ENCODE peak calls at places on chromosomes 13 and 19, in seven cellular contexts. One of them, this sample, is unnamed.

GRCh38 chr13:99614465-99614885 is 113.2 kb downstream of the TM9SF2 start:
- DNase-seq in Caco-2: peak
- DNase-seq in BE2C: peak
- DNase-seq in lung: no peak
- DNase-seq in fibroblast of lung: no peak
- DNase-seq in IMR-90: no peak
- DNase-seq in choroid plexus epithelial cell: peak
- DNase-seq in this sample: no peak

GRCh38 chr19:5156231-5156986 is 184.2 kb downstream of the PTPRS start:
- DNase-seq in choroid plexus epithelial cell: no peak
- DNase-seq in fibroblast of lung: no peak
- DNase-seq in BE2C: peak
- DNase-seq in Caco-2: no peak
- DNase-seq in IMR-90: no peak
- DNase-seq in lung: no peak
- DNase-seq in this sample: no peak

GRCh38 chr19:14677464-14677863 is 2.8 kb upstream of the ADGRE3 start:
- DNase-seq in fibroblast of lung: no peak
- DNase-seq in IMR-90: no peak
- DNase-seq in BE2C: no peak
- DNase-seq in choroid plexus epithelial cell: no peak
- DNase-seq in Caco-2: no peak
- DNase-seq in lung: no peak
- DNase-seq in this sample: no peak

GRCh38 chr13:39016087-39016486 is 21.8 kb downstream of the PROSER1 start:
- DNase-seq in lung: no peak
- DNase-seq in choroid plexus epithelial cell: no peak
- DNase-seq in fibroblast of lung: no peak
- DNase-seq in Caco-2: no peak
- DNase-seq in BE2C: no peak
- DNase-seq in IMR-90: no peak
- DNase-seq in this sample: no peak

GRCh38 chr13:44853641-44854040 is 135.6 kb downstream of the NUFIP1 start:
- DNase-seq in choroid plexus epithelial cell: no peak
- DNase-seq in Caco-2: peak
- DNase-seq in BE2C: no peak
- DNase-seq in fibroblast of lung: no peak
- DNase-seq in lung: peak
- DNase-seq in IMR-90: no peak
- DNase-seq in this sample: no peak

GRCh38 chr13:66673401-66673800 is 556.7 kb downstream of the PCDH9 start:
- DNase-seq in BE2C: no peak
- DNase-seq in fibroblast of lung: peak
- DNase-seq in choroid plexus epithelial cell: peak
- DNase-seq in IMR-90: peak
- DNase-seq in lung: no peak
- DNase-seq in Caco-2: no peak
- DNase-seq in this sample: peak

GRCh38 chr19:35166100-35167063 is 11.8 kb downstream of the FXYD5 start:
- DNase-seq in fibroblast of lung: no peak
- DNase-seq in choroid plexus epithelial cell: no peak
- DNase-seq in lung: no peak
- DNase-seq in Caco-2: no peak
- DNase-seq in BE2C: no peak
- DNase-seq in IMR-90: no peak
- DNase-seq in this sample: no peak

GRCh38 chr13:102724923-102725322 is 30.1 kb upstream of the METTL21C start:
- DNase-seq in fibroblast of lung: peak
- DNase-seq in lung: no peak
- DNase-seq in BE2C: no peak
- DNase-seq in choroid plexus epithelial cell: peak
- DNase-seq in Caco-2: peak
- DNase-seq in IMR-90: peak
- DNase-seq in this sample: peak

GRCh38 chr19:14661372-14661924 is 13.2 kb downstream of the ADGRE3 start:
- DNase-seq in BE2C: no peak
- DNase-seq in choroid plexus epithelial cell: no peak
- DNase-seq in IMR-90: no peak
- DNase-seq in fibroblast of lung: no peak
- DNase-seq in Caco-2: no peak
- DNase-seq in lung: no peak
- DNase-seq in this sample: no peak

GRCh38 chr19:38210458-38210987 is 13.5 kb downstream of the DPF1 start:
- DNase-seq in lung: no peak
- DNase-seq in Caco-2: no peak
- DNase-seq in fibroblast of lung: peak
- DNase-seq in BE2C: peak
- DNase-seq in choroid plexus epithelial cell: peak
- DNase-seq in IMR-90: peak
- DNase-seq in this sample: peak

GRCh38 chr13:41675306-41675705 is 218.0 kb downstream of the RGCC start:
- DNase-seq in IMR-90: no peak
- DNase-seq in BE2C: no peak
- DNase-seq in lung: no peak
- DNase-seq in fibroblast of lung: peak
- DNase-seq in Caco-2: no peak
- DNase-seq in choroid plexus epithelial cell: peak
- DNase-seq in this sample: no peak

GRCh38 chr19:11460207-11460606 is 20.6 kb downstream of the ELAVL3 start:
- DNase-seq in choroid plexus epithelial cell: no peak
- DNase-seq in BE2C: no peak
- DNase-seq in lung: no peak
- DNase-seq in fibroblast of lung: no peak
- DNase-seq in IMR-90: no peak
- DNase-seq in Caco-2: no peak
- DNase-seq in this sample: no peak
- TF ChIP-seq CTCF in choroid plexus epithelial cell: peak
- TF ChIP-seq CTCF in BE2C: peak
- TF ChIP-seq CTCF in lung: no peak
- TF ChIP-seq CTCF in fibroblast of lung: no peak
- TF ChIP-seq CTCF in IMR-90: peak
- TF ChIP-seq CTCF in Caco-2: peak
- TF ChIP-seq CTCF in this sample: no peak

GRCh38 chr13:27450921-27451461 is 627 bp upstream of the MTIF3 start:
- DNase-seq in choroid plexus epithelial cell: peak
- DNase-seq in IMR-90: peak
- DNase-seq in Caco-2: peak
- DNase-seq in fibroblast of lung: peak
- DNase-seq in lung: peak
- DNase-seq in BE2C: peak
- DNase-seq in this sample: peak

GRCh38 chr13:27449081-27449603 is 1.2 kb downstream of the MTIF3 start:
- DNase-seq in IMR-90: no peak
- DNase-seq in choroid plexus epithelial cell: no peak
- DNase-seq in fibroblast of lung: no peak
- DNase-seq in Caco-2: no peak
- DNase-seq in lung: no peak
- DNase-seq in BE2C: no peak
- DNase-seq in this sample: no peak

GRCh38 chr13:27448308-27448707 is 2.1 kb downstream of the MTIF3 start:
- DNase-seq in choroid plexus epithelial cell: no peak
- DNase-seq in Caco-2: no peak
- DNase-seq in IMR-90: no peak
- DNase-seq in BE2C: no peak
- DNase-seq in lung: no peak
- DNase-seq in fibroblast of lung: no peak
- DNase-seq in this sample: no peak

GRCh38 chr13:27446986-27447583 is 3.3 kb downstream of the MTIF3 start:
- DNase-seq in BE2C: no peak
- DNase-seq in Caco-2: no peak
- DNase-seq in choroid plexus epithelial cell: no peak
- DNase-seq in fibroblast of lung: no peak
- DNase-seq in lung: no peak
- DNase-seq in IMR-90: no peak
- DNase-seq in this sample: no peak

DNA sequence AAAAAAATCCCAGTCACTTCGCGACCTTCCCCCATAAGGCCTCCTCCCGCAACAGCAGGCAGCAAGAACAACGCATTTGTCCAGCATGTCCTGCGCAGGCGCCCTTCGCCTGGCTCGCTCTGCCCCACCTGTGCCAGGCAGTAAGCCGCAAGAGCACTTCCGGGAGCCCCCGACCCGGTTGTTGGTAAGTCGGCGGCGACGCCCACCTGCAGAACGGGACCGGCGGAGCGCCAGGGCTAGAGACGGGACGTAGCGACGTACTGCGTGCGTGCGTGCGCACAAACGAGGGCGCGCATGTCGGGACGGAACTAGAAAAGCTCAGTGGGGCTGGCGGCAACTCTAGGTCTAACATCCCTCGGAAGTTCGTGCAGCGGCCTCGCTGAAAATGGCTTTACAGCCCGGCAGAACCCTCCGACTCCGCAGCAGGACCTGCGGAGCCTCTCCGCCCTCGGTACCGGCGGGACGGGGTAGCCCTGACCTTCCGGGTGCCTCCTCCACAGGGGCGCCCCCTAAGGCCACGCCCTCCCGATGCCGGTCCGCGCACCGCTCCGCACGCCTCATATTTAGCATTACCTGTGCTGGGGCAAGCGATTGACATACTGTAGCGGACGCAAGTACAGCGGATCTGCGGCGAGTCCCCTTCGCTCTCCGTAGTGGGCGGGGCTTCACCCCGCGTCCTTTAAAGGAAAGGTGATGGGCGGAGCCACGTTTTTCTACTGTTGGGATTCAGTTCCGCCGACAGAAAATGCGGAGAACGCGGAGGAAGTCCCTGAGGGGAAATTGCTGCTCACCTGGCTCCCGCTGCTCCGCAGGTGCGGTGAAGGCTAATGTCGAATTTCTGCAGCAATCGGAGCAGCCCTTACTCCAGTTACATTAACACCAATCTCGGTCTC is at the start of gene MTIF3:
- DNase-seq in BE2C: peak
- DNase-seq in lung: peak
- DNase-seq in choroid plexus epithelial cell: peak
- DNase-seq in Caco-2: peak
- DNase-seq in IMR-90: peak
- DNase-seq in fibroblast of lung: peak
- DNase-seq in this sample: peak
- TF ChIP-seq CTCF in BE2C: no peak
- TF ChIP-seq CTCF in lung: no peak
- TF ChIP-seq CTCF in choroid plexus epithelial cell: peak
- TF ChIP-seq CTCF in Caco-2: peak
- TF ChIP-seq CTCF in IMR-90: no peak
- TF ChIP-seq CTCF in fibroblast of lung: peak
- TF ChIP-seq CTCF in this sample: no peak

GRCh38 chr19:18204394-18205179 is 745 bp upstream of the RAB3A start:
- DNase-seq in IMR-90: no peak
- DNase-seq in choroid plexus epithelial cell: no peak
- DNase-seq in Caco-2: peak
- DNase-seq in lung: peak
- DNase-seq in BE2C: peak
- DNase-seq in fibroblast of lung: no peak
- DNase-seq in this sample: no peak

GRCh38 chr19:18206018-18206417 is 2.2 kb upstream of the RAB3A start:
- DNase-seq in BE2C: no peak
- DNase-seq in lung: no peak
- DNase-seq in Caco-2: no peak
- DNase-seq in fibroblast of lung: no peak
- DNase-seq in IMR-90: no peak
- DNase-seq in choroid plexus epithelial cell: no peak
- DNase-seq in this sample: no peak

GRCh38 chr19:18211683-18212082 is 7.8 kb upstream of the RAB3A start:
- DNase-seq in fibroblast of lung: no peak
- DNase-seq in lung: no peak
- DNase-seq in BE2C: no peak
- DNase-seq in IMR-90: no peak
- DNase-seq in Caco-2: no peak
- DNase-seq in choroid plexus epithelial cell: no peak
- DNase-seq in this sample: no peak

GRCh38 chr19:18205180-18205915 is 1.5 kb upstream of the RAB3A start:
- DNase-seq in choroid plexus epithelial cell: peak
- DNase-seq in BE2C: peak
- DNase-seq in lung: peak
- DNase-seq in Caco-2: peak
- DNase-seq in fibroblast of lung: peak
- DNase-seq in IMR-90: peak
- DNase-seq in this sample: peak

DNA sequence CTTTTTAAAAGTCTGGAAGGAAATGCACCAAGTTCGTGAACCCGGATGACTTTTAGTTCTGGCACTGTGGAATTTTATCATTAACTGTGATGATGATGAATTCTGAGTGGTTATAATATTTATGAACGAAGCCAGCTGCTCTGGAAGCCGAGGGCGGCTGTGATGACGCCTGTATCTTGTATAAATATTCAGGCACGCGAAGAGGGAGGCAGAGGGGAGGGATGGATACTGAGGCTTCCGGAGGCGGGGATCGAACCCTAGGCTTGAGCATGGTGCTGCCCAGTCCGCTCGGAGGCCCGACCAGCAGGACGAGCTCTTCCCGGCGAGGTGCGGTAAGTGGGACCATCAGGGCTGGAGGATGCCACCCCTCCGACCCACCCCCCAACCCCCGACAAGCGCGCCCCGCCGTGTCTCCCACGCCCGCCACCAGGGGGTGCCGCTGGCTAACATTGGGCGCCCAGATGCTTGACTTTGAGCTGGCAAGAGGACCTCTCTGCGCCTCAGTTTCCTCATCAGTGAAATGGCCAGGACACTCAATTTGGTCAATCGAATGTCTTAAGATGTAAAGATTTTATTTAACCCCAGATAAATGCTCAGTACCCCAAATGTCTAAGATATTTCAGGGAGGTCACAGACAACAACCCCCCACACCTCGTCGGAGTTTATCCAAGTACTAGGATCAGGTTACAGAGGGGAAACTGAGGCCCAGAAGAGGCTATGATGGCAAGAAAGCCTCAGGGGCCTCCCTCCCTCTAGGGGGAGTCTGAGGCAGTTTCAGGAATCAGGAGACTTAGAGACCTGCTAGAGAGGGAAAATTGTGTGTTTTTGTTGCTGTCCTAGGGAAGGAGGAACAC is 4.5 kb upstream of the RAB3A start:
- DNase-seq in IMR-90: peak
- DNase-seq in fibroblast of lung: peak
- DNase-seq in Caco-2: peak
- DNase-seq in choroid plexus epithelial cell: peak
- DNase-seq in lung: no peak
- DNase-seq in BE2C: peak
- DNase-seq in this sample: no peak
- TF ChIP-seq CTCF in IMR-90: peak
- TF ChIP-seq CTCF in fibroblast of lung: peak
- TF ChIP-seq CTCF in Caco-2: peak
- TF ChIP-seq CTCF in choroid plexus epithelial cell: peak
- TF ChIP-seq CTCF in lung: no peak
- TF ChIP-seq CTCF in BE2C: peak
- TF ChIP-seq CTCF in this sample: peak

DNA sequence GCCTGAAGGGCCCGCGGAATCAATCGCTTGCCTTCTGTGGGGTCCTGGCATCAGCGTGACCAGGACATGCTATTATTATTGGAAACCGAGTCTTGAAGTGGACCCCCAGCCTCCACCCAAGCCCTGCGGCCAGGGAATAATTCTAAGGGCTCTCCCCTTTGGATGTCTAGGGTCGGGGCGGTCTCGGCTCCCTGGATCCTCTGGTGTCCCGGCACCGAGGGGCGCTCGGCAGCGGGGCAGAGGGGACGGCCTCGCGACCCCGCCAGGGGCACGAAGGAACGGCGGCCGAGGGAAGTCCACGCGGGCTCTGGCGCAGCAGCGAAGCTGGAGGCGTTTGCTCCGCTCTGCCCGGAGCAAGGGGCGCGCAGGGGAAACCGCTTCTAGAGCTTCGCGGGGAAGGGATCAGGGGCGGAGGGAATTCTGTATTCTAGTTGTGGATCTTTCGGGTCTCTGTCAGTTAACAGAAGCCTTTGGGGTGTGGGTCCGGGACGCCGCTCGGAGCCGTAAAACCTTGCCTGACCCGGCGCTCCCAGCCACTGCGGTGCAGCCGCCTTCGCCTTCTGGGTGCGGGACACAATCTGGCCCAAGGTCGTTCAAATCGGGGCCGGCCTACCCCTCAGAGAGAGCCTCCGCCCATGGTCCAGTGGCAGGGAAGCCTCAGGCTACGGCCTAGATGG is 118.2 kb downstream of the KCNRG start:
- DNase-seq in choroid plexus epithelial cell: no peak
- DNase-seq in fibroblast of lung: no peak
- DNase-seq in lung: no peak
- DNase-seq in Caco-2: no peak
- DNase-seq in BE2C: no peak
- DNase-seq in IMR-90: no peak
- DNase-seq in this sample: no peak
- TF ChIP-seq CTCF in choroid plexus epithelial cell: no peak
- TF ChIP-seq CTCF in fibroblast of lung: no peak
- TF ChIP-seq CTCF in lung: no peak
- TF ChIP-seq CTCF in Caco-2: no peak
- TF ChIP-seq CTCF in BE2C: no peak
- TF ChIP-seq CTCF in IMR-90: no peak
- TF ChIP-seq CTCF in this sample: no peak

This sample was measured in astrocyte of the spinal cord.